ENCODE peak calls at places on chromosomes 11 and 22, in six cellular contexts. One of them, this sample, is unnamed.

GRCh38 chr11:9069861-9070470 is 21.4 kb downstream of the SCUBE2 start:
- DNase-seq in spleen: no peak
- DNase-seq in tibial artery: no peak
- DNase-seq in upper lobe of right lung: no peak
- DNase-seq in right lobe of liver: no peak
- DNase-seq in tibial nerve: no peak
- DNase-seq in this sample: no peak

GRCh38 chr22:26466196-26466595 is 17.4 kb downstream of the HPS4 start:
- DNase-seq in spleen: no peak
- DNase-seq in tibial artery: peak; percentile 3
- DNase-seq in upper lobe of right lung: no peak
- DNase-seq in right lobe of liver: no peak
- DNase-seq in tibial nerve: no peak
- DNase-seq in this sample: peak; percentile 5

GRCh38 chr11:12079726-12080556 is 30.4 kb upstream of the MICAL2 start:
- DNase-seq in spleen: no peak
- DNase-seq in tibial artery: peak; percentile 92
- DNase-seq in upper lobe of right lung: peak; percentile 70
- DNase-seq in right lobe of liver: no peak
- DNase-seq in tibial nerve: peak; percentile 49
- DNase-seq in this sample: no peak

GRCh38 chr11:103927535-103927934 is 108.9 kb upstream of the DDI1 start:
- DNase-seq in spleen: no peak
- DNase-seq in tibial artery: no peak
- DNase-seq in upper lobe of right lung: no peak
- DNase-seq in right lobe of liver: no peak
- DNase-seq in tibial nerve: no peak
- DNase-seq in this sample: no peak

GRCh38 chr11:83957038-83957900 is 671.1 kb upstream of the CCDC90B start:
- DNase-seq in spleen: no peak
- DNase-seq in tibial artery: no peak
- DNase-seq in upper lobe of right lung: no peak
- DNase-seq in right lobe of liver: no peak
- DNase-seq in tibial nerve: no peak
- DNase-seq in this sample: no peak

GRCh38 chr22:48950151-48950915 is 877.3 kb downstream of the BRD1 start:
- DNase-seq in spleen: peak; percentile 67
- DNase-seq in tibial artery: peak; percentile 53
- DNase-seq in upper lobe of right lung: peak; percentile 53
- DNase-seq in right lobe of liver: peak; percentile 44
- DNase-seq in tibial nerve: no peak
- DNase-seq in this sample: no peak

GRCh38 chr22:36379593-36380361 is 8.0 kb downstream of the MYH9 start:
- DNase-seq in spleen: peak; percentile 89
- DNase-seq in tibial artery: peak; percentile 84
- DNase-seq in upper lobe of right lung: no peak
- DNase-seq in right lobe of liver: no peak
- DNase-seq in tibial nerve: no peak
- DNase-seq in this sample: no peak

GRCh38 chr11:4683020-4683419 is 14.6 kb downstream of the OR51E2 start:
- DNase-seq in spleen: no peak
- DNase-seq in tibial artery: no peak
- DNase-seq in upper lobe of right lung: no peak
- DNase-seq in right lobe of liver: no peak
- DNase-seq in tibial nerve: no peak
- DNase-seq in this sample: no peak

GRCh38 chr22:31628969-31629723 is 32.9 kb downstream of the PISD start:
- DNase-seq in spleen: peak; percentile 79
- DNase-seq in tibial artery: no peak
- DNase-seq in upper lobe of right lung: no peak
- DNase-seq in right lobe of liver: no peak
- DNase-seq in tibial nerve: no peak
- DNase-seq in this sample: no peak

GRCh38 chr22:41742918-41743317 is 43.6 kb downstream of the MEI1 start:
- DNase-seq in spleen: no peak
- DNase-seq in tibial artery: no peak
- DNase-seq in upper lobe of right lung: no peak
- DNase-seq in right lobe of liver: no peak
- DNase-seq in tibial nerve: no peak
- DNase-seq in this sample: no peak

GRCh38 chr11:43268161-43268560 is 43.6 kb upstream of the API5 start:
- DNase-seq in spleen: no peak
- DNase-seq in tibial artery: no peak
- DNase-seq in upper lobe of right lung: no peak
- DNase-seq in right lobe of liver: no peak
- DNase-seq in tibial nerve: no peak
- DNase-seq in this sample: no peak

GRCh38 chr22:47442821-47443220 is 680.4 kb downstream of the TBC1D22A start:
- DNase-seq in spleen: no peak
- DNase-seq in tibial artery: no peak
- DNase-seq in upper lobe of right lung: no peak
- DNase-seq in right lobe of liver: no peak
- DNase-seq in tibial nerve: no peak
- DNase-seq in this sample: no peak

GRCh38 chr11:78889698-78890097 is 315.0 kb upstream of the NARS2 start:
- DNase-seq in spleen: no peak
- DNase-seq in tibial artery: no peak
- DNase-seq in upper lobe of right lung: no peak
- DNase-seq in right lobe of liver: no peak
- DNase-seq in tibial nerve: no peak
- DNase-seq in this sample: no peak

GRCh38 chr11:114348200-114349191 is 51.8 kb downstream of the C11orf71 start:
- DNase-seq in spleen: no peak
- DNase-seq in tibial artery: no peak
- DNase-seq in upper lobe of right lung: no peak
- DNase-seq in right lobe of liver: no peak
- DNase-seq in tibial nerve: peak; percentile 76
- DNase-seq in this sample: peak; percentile 22

GRCh38 chr11:73592640-73593039 is 5.3 kb downstream of the FAM168A start:
- DNase-seq in spleen: no peak
- DNase-seq in tibial artery: no peak
- DNase-seq in upper lobe of right lung: no peak
- DNase-seq in right lobe of liver: no peak
- DNase-seq in tibial nerve: no peak
- DNase-seq in this sample: no peak

GRCh38 chr11:8268530-8269461 is 5.1 kb upstream of the LMO1 start:
- DNase-seq in spleen: peak; percentile 74
- DNase-seq in tibial artery: peak; percentile 46
- DNase-seq in upper lobe of right lung: peak; percentile 33
- DNase-seq in right lobe of liver: peak; percentile 31
- DNase-seq in tibial nerve: no peak
- DNase-seq in this sample: no peak

GRCh38 chr11:95451682-95452081 is 220.7 kb upstream of the SESN3 start:
- DNase-seq in spleen: no peak
- DNase-seq in tibial artery: no peak
- DNase-seq in upper lobe of right lung: no peak
- DNase-seq in right lobe of liver: no peak
- DNase-seq in tibial nerve: no peak
- DNase-seq in this sample: no peak

DNA sequence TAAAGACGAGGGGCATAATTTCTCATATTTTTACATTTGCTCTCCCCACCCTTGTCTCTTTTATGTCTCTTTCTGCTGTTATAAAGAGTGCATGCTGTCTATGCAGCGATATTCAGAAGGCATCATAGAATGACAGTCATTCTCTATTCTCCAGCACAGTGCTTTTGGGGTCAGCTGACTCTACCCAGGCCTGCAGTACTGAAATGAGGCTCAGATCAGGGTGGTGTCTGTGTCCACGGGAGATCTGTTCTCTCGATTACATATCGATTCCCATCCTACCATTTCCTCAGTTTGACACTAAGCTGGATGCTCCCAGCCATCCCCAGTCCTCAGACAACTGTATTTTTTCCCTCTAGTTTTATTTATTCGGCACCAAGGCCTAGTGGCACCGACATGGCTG is 71.5 kb upstream of the PICALM start:
- DNase-seq in spleen: no peak
- DNase-seq in tibial artery: no peak
- DNase-seq in upper lobe of right lung: no peak
- DNase-seq in right lobe of liver: no peak
- DNase-seq in tibial nerve: no peak
- DNase-seq in this sample: no peak
- H3K4me1 ChIP-seq in spleen: peaks cover 16% of the 10 kb centered on the region
- H3K4me1 ChIP-seq in tibial artery: peaks cover 11% of the 10 kb centered on the region
- H3K4me1 ChIP-seq in upper lobe of right lung: peaks cover 13% of the 10 kb centered on the region
- H3K4me1 ChIP-seq in right lobe of liver: no peaks in the 10 kb centered on the region
- H3K4me1 ChIP-seq in tibial nerve: peaks cover 20% of the 10 kb centered on the region
- H3K4me1 ChIP-seq in this sample: no peaks in the 10 kb centered on the region

DNA sequence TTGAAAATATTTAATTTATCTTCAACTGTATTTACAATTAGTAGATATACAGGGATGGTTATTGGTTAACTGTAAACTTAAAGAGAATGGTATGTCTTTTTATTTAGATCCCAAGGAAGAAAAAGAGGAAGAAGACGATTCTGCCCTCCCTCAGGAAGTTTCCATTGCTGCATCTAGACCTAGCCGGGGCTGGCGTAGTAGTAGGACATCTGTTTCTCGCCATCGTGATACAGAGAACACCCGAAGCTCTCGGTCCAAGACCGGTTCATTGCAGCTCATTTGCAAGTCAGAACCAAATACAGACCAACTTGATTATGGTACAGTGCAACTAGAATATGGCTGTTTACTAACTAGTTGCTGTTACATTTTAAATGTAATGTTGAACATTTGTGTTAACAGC is 12.7 kb upstream of the CNTF start:
- DNase-seq in spleen: no peak
- DNase-seq in tibial artery: no peak
- DNase-seq in upper lobe of right lung: no peak
- DNase-seq in right lobe of liver: no peak
- DNase-seq in tibial nerve: no peak
- DNase-seq in this sample: no peak
- H3K27ac ChIP-seq in spleen: no peak overlapping the region
- H3K27ac ChIP-seq in tibial artery: no peak overlapping the region
- H3K27ac ChIP-seq in upper lobe of right lung: no peak overlapping the region
- H3K27ac ChIP-seq in right lobe of liver: no peak overlapping the region
- H3K27ac ChIP-seq in tibial nerve: no peak overlapping the region
- H3K27ac ChIP-seq in this sample: no peak overlapping the region

GRCh38 chr11:118896472-118896913 is 12.8 kb downstream of the CXCR5 start:
- DNase-seq in spleen: peak; percentile 82
- DNase-seq in tibial artery: no peak
- DNase-seq in upper lobe of right lung: no peak
- DNase-seq in right lobe of liver: no peak
- DNase-seq in tibial nerve: no peak
- DNase-seq in this sample: no peak
- H3K4me1 ChIP-seq in spleen: peaks cover 54% of the 10 kb centered on the region
- H3K4me1 ChIP-seq in tibial artery: peaks cover 15% of the 10 kb centered on the region
- H3K4me1 ChIP-seq in upper lobe of right lung: no peaks in the 10 kb centered on the region
- H3K4me1 ChIP-seq in right lobe of liver: no peaks in the 10 kb centered on the region
- H3K4me1 ChIP-seq in tibial nerve: peaks cover 9% of the 10 kb centered on the region
- H3K4me1 ChIP-seq in this sample: no peaks in the 10 kb centered on the region

GRCh38 chr11:125084761-125085231 is 21.7 kb downstream of the SLC37A2 start:
- DNase-seq in spleen: peak; percentile 69
- DNase-seq in tibial artery: no peak
- DNase-seq in upper lobe of right lung: peak; percentile 49
- DNase-seq in right lobe of liver: no peak
- DNase-seq in tibial nerve: no peak
- DNase-seq in this sample: no peak

GRCh38 chr11:125088576-125089455 is 22.6 kb downstream of the TMEM218 start:
- DNase-seq in spleen: peak; percentile 57
- DNase-seq in tibial artery: no peak
- DNase-seq in upper lobe of right lung: no peak
- DNase-seq in right lobe of liver: no peak
- DNase-seq in tibial nerve: no peak
- DNase-seq in this sample: no peak

GRCh38 chr11:125088123-125088522 is 23.3 kb downstream of the TMEM218 start:
- DNase-seq in spleen: peak; percentile 25
- DNase-seq in tibial artery: no peak
- DNase-seq in upper lobe of right lung: no peak
- DNase-seq in right lobe of liver: no peak
- DNase-seq in tibial nerve: no peak
- DNase-seq in this sample: no peak

GRCh38 chr11:125085301-125086081 is 22.4 kb downstream of the SLC37A2 start:
- DNase-seq in spleen: peak; percentile 72
- DNase-seq in tibial artery: no peak
- DNase-seq in upper lobe of right lung: peak; percentile 54
- DNase-seq in right lobe of liver: no peak
- DNase-seq in tibial nerve: no peak
- DNase-seq in this sample: no peak

DNA sequence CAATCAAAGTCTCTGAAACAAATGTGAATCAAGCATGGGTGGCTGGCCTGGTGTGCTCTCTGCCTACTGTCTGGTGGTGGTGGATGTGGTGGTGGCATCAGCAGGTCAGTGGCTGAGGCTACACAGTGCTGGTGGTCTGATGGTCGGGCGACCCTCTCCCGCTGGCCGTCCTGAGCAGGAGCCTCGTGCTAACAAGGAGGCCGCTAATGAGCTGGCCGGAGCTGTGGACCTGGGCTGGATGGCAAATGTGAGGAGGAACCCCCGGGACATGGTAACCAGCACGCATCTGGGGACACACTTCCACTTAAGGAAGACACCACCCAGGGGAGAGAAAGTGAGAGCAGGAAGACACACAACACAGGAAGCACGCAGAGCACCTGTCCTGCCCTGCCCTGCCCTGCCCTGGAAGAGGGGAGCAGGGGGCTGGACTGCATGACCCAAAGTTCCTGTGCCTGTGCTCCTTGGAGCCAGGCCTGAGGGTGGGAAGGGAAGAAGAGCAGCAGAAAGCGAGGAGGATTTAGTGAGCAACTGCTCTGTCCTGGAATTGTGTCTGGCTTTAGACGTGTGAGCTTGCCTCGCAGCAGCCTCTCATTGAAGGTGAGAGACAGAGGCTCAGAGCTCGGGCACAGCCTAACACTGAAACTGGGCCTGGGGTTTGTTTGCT is 23.7 kb downstream of the SLC37A2 start:
- DNase-seq in spleen: peak; percentile 61
- DNase-seq in tibial artery: no peak
- DNase-seq in upper lobe of right lung: peak; percentile 54
- DNase-seq in right lobe of liver: no peak
- DNase-seq in tibial nerve: no peak
- DNase-seq in this sample: no peak
- H3K27ac ChIP-seq in spleen: no peak overlapping the region
- H3K27ac ChIP-seq in tibial artery: no peak overlapping the region
- H3K27ac ChIP-seq in upper lobe of right lung: no peak overlapping the region
- H3K27ac ChIP-seq in right lobe of liver: no peak overlapping the region
- H3K27ac ChIP-seq in tibial nerve: no peak overlapping the region
- H3K27ac ChIP-seq in this sample: no peak overlapping the region